ENCODE peak calls at places on chromosomes 3 and 15, in six cellular contexts. One of them, this sample, is unnamed.
A peak's percentile ranks its signal among the peaks of the same experiment; 100 is the strongest.

GRCh38 chr3:129834580-129834979 is 58.9 kb downstream of the TMCC1 start:
- DNase-seq in stimulated activated CD4-positive, alpha-beta T cell treated with anti-CD3 and anti-CD28 coated beads, Interleukin-15, amount 100 ng/mL, for 1 hour: no peak
- DNase-seq in HT-29: no peak
- DNase-seq in NCI-H1092: no peak
- DNase-seq in CD8-positive, alpha-beta T cell: no peak
- DNase-seq in renal cortical epithelial cell: no peak
- DNase-seq in this sample: no peak

GRCh38 chr15:63439536-63440264 is 58.1 kb upstream of the CA12 start:
- DNase-seq in NCI-H1092: peak; percentile 35
- DNase-seq in CD8-positive, alpha-beta T cell: no peak
- DNase-seq in renal cortical epithelial cell: no peak
- DNase-seq in stimulated activated CD4-positive, alpha-beta T cell treated with anti-CD3 and anti-CD28 coated beads, Interleukin-15, amount 100 ng/mL, for 1 hour: no peak
- DNase-seq in HT-29: no peak
- DNase-seq in this sample: peak; percentile 42

GRCh38 chr3:98274914-98275313 is 7.4 kb upstream of the OR5H2 start:
- DNase-seq in stimulated activated CD4-positive, alpha-beta T cell treated with anti-CD3 and anti-CD28 coated beads, Interleukin-15, amount 100 ng/mL, for 1 hour: no peak
- DNase-seq in HT-29: no peak
- DNase-seq in renal cortical epithelial cell: no peak
- DNase-seq in NCI-H1092: no peak
- DNase-seq in CD8-positive, alpha-beta T cell: no peak
- DNase-seq in this sample: no peak

GRCh38 chr3:66822059-66823009 is 175.8 kb upstream of the KBTBD8 start:
- DNase-seq in renal cortical epithelial cell: peak; percentile 62
- DNase-seq in CD8-positive, alpha-beta T cell: peak; percentile 43
- DNase-seq in stimulated activated CD4-positive, alpha-beta T cell treated with anti-CD3 and anti-CD28 coated beads, Interleukin-15, amount 100 ng/mL, for 1 hour: peak; percentile 27
- DNase-seq in HT-29: peak; percentile 83
- DNase-seq in NCI-H1092: peak; percentile 45
- DNase-seq in this sample: peak; percentile 63

GRCh38 chr15:92029104-92029466 is 175.6 kb downstream of the SLCO3A1 start:
- DNase-seq in CD8-positive, alpha-beta T cell: no peak
- DNase-seq in NCI-H1092: no peak
- DNase-seq in stimulated activated CD4-positive, alpha-beta T cell treated with anti-CD3 and anti-CD28 coated beads, Interleukin-15, amount 100 ng/mL, for 1 hour: no peak
- DNase-seq in renal cortical epithelial cell: no peak
- DNase-seq in HT-29: no peak
- DNase-seq in this sample: no peak

GRCh38 chr15:81174759-81175327 is 21.8 kb upstream of the IL16 start:
- DNase-seq in CD8-positive, alpha-beta T cell: no peak
- DNase-seq in HT-29: no peak
- DNase-seq in renal cortical epithelial cell: no peak
- DNase-seq in NCI-H1092: no peak
- DNase-seq in stimulated activated CD4-positive, alpha-beta T cell treated with anti-CD3 and anti-CD28 coated beads, Interleukin-15, amount 100 ng/mL, for 1 hour: no peak
- DNase-seq in this sample: no peak

GRCh38 chr3:139948898-139949297 is 13.9 kb downstream of the CLSTN2 start:
- DNase-seq in HT-29: no peak
- DNase-seq in stimulated activated CD4-positive, alpha-beta T cell treated with anti-CD3 and anti-CD28 coated beads, Interleukin-15, amount 100 ng/mL, for 1 hour: no peak
- DNase-seq in renal cortical epithelial cell: no peak
- DNase-seq in NCI-H1092: no peak
- DNase-seq in CD8-positive, alpha-beta T cell: no peak
- DNase-seq in this sample: no peak

GRCh38 chr3:82940124-82940523 is 1178.7 kb upstream of the GBE1 start:
- DNase-seq in stimulated activated CD4-positive, alpha-beta T cell treated with anti-CD3 and anti-CD28 coated beads, Interleukin-15, amount 100 ng/mL, for 1 hour: no peak
- DNase-seq in CD8-positive, alpha-beta T cell: no peak
- DNase-seq in renal cortical epithelial cell: no peak
- DNase-seq in HT-29: no peak
- DNase-seq in NCI-H1092: no peak
- DNase-seq in this sample: no peak

GRCh38 chr3:126832933-126833332 is 128.9 kb downstream of the CHCHD6 start:
- DNase-seq in CD8-positive, alpha-beta T cell: no peak
- DNase-seq in NCI-H1092: no peak
- DNase-seq in stimulated activated CD4-positive, alpha-beta T cell treated with anti-CD3 and anti-CD28 coated beads, Interleukin-15, amount 100 ng/mL, for 1 hour: no peak
- DNase-seq in HT-29: no peak
- DNase-seq in renal cortical epithelial cell: no peak
- DNase-seq in this sample: no peak

GRCh38 chr3:11803977-11804903 is 42.4 kb downstream of the TAMM41 start:
- DNase-seq in renal cortical epithelial cell: peak; percentile 61
- DNase-seq in HT-29: peak; percentile 39
- DNase-seq in NCI-H1092: no peak
- DNase-seq in CD8-positive, alpha-beta T cell: no peak
- DNase-seq in stimulated activated CD4-positive, alpha-beta T cell treated with anti-CD3 and anti-CD28 coated beads, Interleukin-15, amount 100 ng/mL, for 1 hour: no peak
- DNase-seq in this sample: peak; percentile 56

GRCh38 chr15:48679952-48680351 is 34.4 kb upstream of the FBN1 start:
- DNase-seq in HT-29: no peak
- DNase-seq in CD8-positive, alpha-beta T cell: no peak
- DNase-seq in NCI-H1092: no peak
- DNase-seq in stimulated activated CD4-positive, alpha-beta T cell treated with anti-CD3 and anti-CD28 coated beads, Interleukin-15, amount 100 ng/mL, for 1 hour: no peak
- DNase-seq in renal cortical epithelial cell: no peak
- DNase-seq in this sample: no peak

GRCh38 chr15:40115670-40116093 is 7.0 kb upstream of the BMF start:
- DNase-seq in CD8-positive, alpha-beta T cell: no peak
- DNase-seq in NCI-H1092: no peak
- DNase-seq in stimulated activated CD4-positive, alpha-beta T cell treated with anti-CD3 and anti-CD28 coated beads, Interleukin-15, amount 100 ng/mL, for 1 hour: no peak
- DNase-seq in renal cortical epithelial cell: peak; percentile 80
- DNase-seq in HT-29: no peak
- DNase-seq in this sample: no peak

GRCh38 chr3:130528120-130528519 is 11.1 kb downstream of the COL6A6 start:
- DNase-seq in NCI-H1092: no peak
- DNase-seq in renal cortical epithelial cell: no peak
- DNase-seq in stimulated activated CD4-positive, alpha-beta T cell treated with anti-CD3 and anti-CD28 coated beads, Interleukin-15, amount 100 ng/mL, for 1 hour: no peak
- DNase-seq in HT-29: no peak
- DNase-seq in CD8-positive, alpha-beta T cell: no peak
- DNase-seq in this sample: no peak

GRCh38 chr15:78791357-78791756 is 19.9 kb downstream of the ADAMTS7 start:
- DNase-seq in CD8-positive, alpha-beta T cell: no peak
- DNase-seq in HT-29: no peak
- DNase-seq in NCI-H1092: no peak
- DNase-seq in stimulated activated CD4-positive, alpha-beta T cell treated with anti-CD3 and anti-CD28 coated beads, Interleukin-15, amount 100 ng/mL, for 1 hour: no peak
- DNase-seq in renal cortical epithelial cell: no peak
- DNase-seq in this sample: no peak

GRCh38 chr3:113275876-113276580 is 64.7 kb downstream of the BOC start:
- DNase-seq in renal cortical epithelial cell: peak; percentile 11
- DNase-seq in stimulated activated CD4-positive, alpha-beta T cell treated with anti-CD3 and anti-CD28 coated beads, Interleukin-15, amount 100 ng/mL, for 1 hour: no peak
- DNase-seq in NCI-H1092: peak; percentile 66
- DNase-seq in HT-29: peak; percentile 42
- DNase-seq in CD8-positive, alpha-beta T cell: no peak
- DNase-seq in this sample: peak; percentile 73

GRCh38 chr3:126661532-126661931 is 6.6 kb upstream of the TXNRD3 start:
- DNase-seq in HT-29: no peak
- DNase-seq in stimulated activated CD4-positive, alpha-beta T cell treated with anti-CD3 and anti-CD28 coated beads, Interleukin-15, amount 100 ng/mL, for 1 hour: no peak
- DNase-seq in CD8-positive, alpha-beta T cell: no peak
- DNase-seq in NCI-H1092: no peak
- DNase-seq in renal cortical epithelial cell: no peak
- DNase-seq in this sample: no peak